ENCODE peak calls at places on chromosome 10, in five cellular contexts. W is upper lobe of right lung, T is tibial nerve, D is GM12865, N is cardiac muscle cell. J is an unnamed sample.

GRCh38 chr10:31604141-31604540 is 285.1 kb downstream of the ZEB1 start:
- DNase-seq in W (no peak), D (no peak), N (no peak), T (no peak), J (no peak)

GRCh38 chr10:131792809-131793208 is 108.0 kb upstream of the PPP2R2D start:
- DNase-seq in N (no peak), W (no peak), D (no peak), T (no peak), J (no peak)

GRCh38 chr10:15897282-15897681 is 37.0 kb upstream of the MINDY3 start:
- DNase-seq in T (no peak), N (no peak), D (no peak), W (no peak), J (no peak)

GRCh38 chr10:73886625-73887024 is 12.3 kb upstream of the CAMK2G start:
- DNase-seq in D (no peak), T (no peak), W (no peak), N (no peak), J (no peak)

GRCh38 chr10:78997635-78998618 is 70.8 kb upstream of the ZMIZ1 start:
- DNase-seq in W (no peak), D (no peak), T (no peak), N (no peak), J (no peak)

GRCh38 chr10:63491558-63492316 is 26.0 kb upstream of the JMJD1C start:
- DNase-seq in W (no peak), N (peak; percentile 28), D (no peak), T (peak; percentile 45), J (no peak)

GRCh38 chr10:45000138-45000763 is 472 bp upstream of the ZNF22 start:
- DNase-seq in W (no peak), T (peak; percentile 86), N (no peak), D (no peak), J (no peak)

GRCh38 chr10:57822965-57823364 is 444.7 kb downstream of the IPMK start:
- DNase-seq in N (no peak), W (no peak), D (no peak), T (no peak), J (no peak)

GRCh38 chr10:58531084-58531695 is 18.5 kb downstream of the BICC1 start:
- DNase-seq in T (peak; percentile 77), D (peak; percentile 78), W (no peak), N (peak; percentile 61), J (no peak)

GRCh38 chr10:60099998-60100747 is 193.8 kb upstream of the CCDC6 start:
- DNase-seq in W (no peak), N (peak; percentile 59), T (peak; percentile 46), D (peak; percentile 38), J (no peak)

GRCh38 chr10:31977440-31978157 is 49.0 kb upstream of the ARHGAP12 start:
- DNase-seq in D (peak; percentile 25), W (no peak), T (no peak), N (no peak), J (no peak)

GRCh38 chr10:84227810-84228209 is 2.5 kb upstream of the LRIT2 start:
- DNase-seq in N (no peak), D (no peak), W (no peak), T (no peak), J (no peak)

GRCh38 chr10:75228834-75229233 is 6.9 kb downstream of the COMTD1 start:
- DNase-seq in W (no peak), N (no peak), D (no peak), T (no peak), J (no peak)

GRCh38 chr10:123997486-123998196 is 95.8 kb downstream of the CHST15 start:
- DNase-seq in T (peak; percentile 50), W (peak; percentile 70), N (no peak), D (peak; percentile 67), J (no peak)

GRCh38 chr10:17872191-17873091 is 63.3 kb downstream of the MRC1 start:
- DNase-seq in D (peak; percentile 23), N (no peak), T (no peak), W (no peak), J (no peak)

GRCh38 chr10:10499839-10500238 is 517.8 kb upstream of the CELF2 start:
- DNase-seq in T (no peak), D (peak; percentile 14), N (no peak), W (no peak), J (no peak)

GRCh38 chr10:21972584-21972983 is 30.9 kb downstream of the DNAJC1 start:
- DNase-seq in D (peak; percentile 17), N (no peak), W (no peak), T (no peak), J (no peak)

GRCh38 chr10:62268399-62269076 is at the start of gene RTKN2:
- DNase-seq in D (peak; percentile 77), T (no peak), N (peak; percentile 99), W (peak; percentile 93), J (peak; percentile 63)

GRCh38 chr10:112792487-112793196 is 157.4 kb upstream of the TCF7L2 start:
- DNase-seq in T (peak; percentile 49), N (no peak), D (no peak), W (no peak), J (no peak)

GRCh38 chr10:18097524-18097923 is 42.7 kb upstream of the CACNB2 start:
- DNase-seq in N (no peak), W (no peak), D (no peak), T (no peak), J (no peak)

GRCh38 chr10:133455611-133456031 is 1.9 kb downstream of the SCART1 start:
- DNase-seq in T (no peak), D (no peak), W (no peak), N (no peak), J (no peak)

GRCh38 chr10:46787321-46787615 is 124.0 kb upstream of the PTPN20 start:
- DNase-seq in W (no peak), N (peak; percentile 23), T (peak; percentile 13), D (peak; percentile 19), J (no peak)

GRCh38 chr10:11245095-11245479 is 227.4 kb downstream of the CELF2 start:
- DNase-seq in N (no peak), T (no peak), W (no peak), D (peak; percentile 50), J (no peak)

GRCh38 chr10:113788604-113789083 is 37.2 kb downstream of the PLEKHS1 start:
- DNase-seq in W (no peak), T (peak; percentile 37), N (no peak), D (peak; percentile 80), J (no peak)

GRCh38 chr10:131843881-131844284 is 56.9 kb upstream of the PPP2R2D start:
- DNase-seq in T (no peak), N (no peak), D (no peak), W (peak; percentile 41), J (no peak)

GRCh38 chr10:90769946-90770841 is 87.6 kb downstream of the HTR7 start:
- DNase-seq in T (no peak), W (no peak), D (no peak), N (no peak), J (no peak)

GRCh38 chr10:77888356-77888703 is 38.2 kb downstream of the DLG5 start:
- DNase-seq in T (no peak), D (no peak), N (no peak), W (no peak), J (no peak)

GRCh38 chr10:88330174-88330573 is 252.9 kb downstream of the RNLS start:
- DNase-seq in D (no peak), W (no peak), N (no peak), T (no peak), J (no peak)

GRCh38 chr10:3239066-3239919 is 66.7 kb upstream of the PITRM1 start:
- DNase-seq in T (peak; percentile 84), W (peak; percentile 84), N (peak; percentile 62), D (peak; percentile 69), J (peak; percentile 43)
- TF ChIP-seq CTCF in T (peak; percentile 86), W (peak; percentile 93), N (peak; percentile 66), D (peak; percentile 91), J (peak; percentile 83)

GRCh38 chr10:80154626-80154977 is 22.1 kb downstream of the PLAC9 start:
- DNase-seq in T (no peak), W (no peak), D (no peak), N (no peak), J (no peak)

GRCh38 chr10:80157561-80157960 is 25.0 kb downstream of the PLAC9 start:
- DNase-seq in T (no peak), N (no peak), W (no peak), D (no peak), J (no peak)

GRCh38 chr10:80154978-80155695 is 22.6 kb downstream of the PLAC9 start:
- DNase-seq in W (no peak), T (no peak), N (no peak), D (no peak), J (no peak)

GRCh38 chr10:80155696-80156215 is 23.2 kb downstream of the PLAC9 start:
- DNase-seq in W (no peak), T (no peak), N (no peak), D (no peak), J (no peak)

GRCh38 chr10:80156216-80156615 is 23.7 kb downstream of the PLAC9 start:
- DNase-seq in N (no peak), T (no peak), D (no peak), W (no peak), J (no peak)
- TF ChIP-seq CTCF in N (no peak), T (no peak), D (no peak), W (no peak), J (no peak)

GRCh38 chr10:7817576-7817975 is 729 bp upstream of the TAF3 start:
- DNase-seq in T (no peak), N (no peak), D (no peak), W (no peak), J (no peak)

GRCh38 chr10:7817984-7818294 is 366 bp upstream of the TAF3 start:
- DNase-seq in W (no peak), T (no peak), N (no peak), D (no peak), J (no peak)

GRCh38 chr10:7818295-7819125 is at the start of gene TAF3:
- DNase-seq in T (peak; percentile 84), N (peak; percentile 97), W (peak; percentile 97), D (peak; percentile 92), J (peak; percentile 55)

GRCh38 chr10:7824251-7824650 is 5.9 kb downstream of the TAF3 start:
- DNase-seq in D (no peak), W (no peak), T (no peak), N (no peak), J (no peak)

DNA sequence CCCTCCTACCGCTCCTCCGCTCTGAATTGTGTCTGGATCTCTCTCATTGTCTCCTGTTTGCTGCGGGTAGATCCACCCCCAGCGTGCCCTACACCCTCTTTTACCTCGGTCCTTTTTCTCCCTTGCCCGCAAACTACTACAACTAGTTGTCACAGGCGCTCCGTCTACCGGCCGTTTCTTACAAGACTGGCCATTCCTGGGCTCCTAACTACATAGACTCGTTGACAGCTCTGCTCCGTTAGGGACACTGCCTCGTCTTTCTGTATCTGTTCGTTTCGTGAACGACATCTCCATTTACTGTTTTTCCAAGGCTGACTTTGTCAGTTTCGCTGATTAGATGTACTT is 793 bp downstream of the TAF3 start:
- DNase-seq in D (peak; percentile 58), N (peak; percentile 67), W (no peak), T (peak; percentile 45), J (no peak)
- TF ChIP-seq CTCF in D (peak; percentile 20), N (peak; percentile 54), W (peak; percentile 31), T (no peak), J (peak; percentile 19)

GRCh38 chr10:102347236-102347828 is 48.2 kb upstream of the NFKB2 start:
- DNase-seq in N (peak; percentile 80), D (peak; percentile 14), W (no peak), T (peak; percentile 11), J (peak; percentile 35)
- TF ChIP-seq CTCF in N (peak; percentile 64), D (peak; percentile 30), W (peak; percentile 45), T (no peak), J (peak; percentile 74)

J was measured in D721Med.